ENCODE peak calls at places on chromosome 19, in five cellular contexts. T is left ventricle myocardium inferior, Z is psoas muscle, U is adrenal gland, X is heart left ventricle. K is an unnamed sample.
A peak's percentile ranks its signal among the peaks of the same experiment; 100 is the strongest.

GRCh38 chr19:3851254-3852176 is 17.3 kb downstream of the ZFR2 start:
- DNase-seq in T (no peak), Z (no peak), U (no peak), X (no peak), K (no peak)

GRCh38 chr19:43534811-43535761 is 2.1 kb downstream of the ZNF575 start:
- DNase-seq in T (peak; percentile 70), Z (peak; percentile 85), U (peak; percentile 86), X (peak; percentile 79), K (peak; percentile 95)

GRCh38 chr19:40702337-40703012 is 12.0 kb upstream of the NUMBL start:
- DNase-seq in T (peak; percentile 66), Z (no peak), U (peak; percentile 79), X (peak; percentile 65), K (peak; percentile 82)

GRCh38 chr19:4455742-4456565 is 1.6 kb downstream of the UBXN6 start:
- DNase-seq in T (peak; percentile 78), Z (peak; percentile 88), U (peak; percentile 95), X (peak; percentile 73), K (no peak)

GRCh38 chr19:1408300-1409203 is 1.2 kb downstream of the DAZAP1 start:
- DNase-seq in T (peak; percentile 59), Z (peak; percentile 77), U (peak; percentile 78), X (no peak), K (peak; percentile 59)

GRCh38 chr19:9498183-9498902 is at the start of gene ZNF560:
- DNase-seq in T (no peak), Z (no peak), U (no peak), X (no peak), K (peak; percentile 47)

GRCh38 chr19:44883962-44884361 is 7.1 kb upstream of the TOMM40 start:
- DNase-seq in T (no peak), Z (no peak), U (no peak), X (no peak), K (no peak)

GRCh38 chr19:12784871-12785430 is 6.3 kb upstream of the JUNB start:
- DNase-seq in T (no peak), Z (no peak), U (no peak), X (no peak), K (no peak)

GRCh38 chr19:18539372-18539771 is 4.0 kb downstream of the FKBP8 start:
- DNase-seq in T (no peak), Z (no peak), U (no peak), X (no peak), K (no peak)

GRCh38 chr19:57651654-57651996 is 17.1 kb upstream of the ZSCAN4 start:
- DNase-seq in T (no peak), Z (no peak), U (no peak), X (no peak), K (peak; percentile 62)

GRCh38 chr19:49818691-49819331 is 722 bp downstream of the MED25 start:
- DNase-seq in T (no peak), Z (no peak), U (no peak), X (no peak), K (no peak)

GRCh38 chr19:11142528-11143171 is 12.9 kb downstream of the SPC24 start:
- DNase-seq in T (peak; percentile 92), Z (peak; percentile 93), U (peak; percentile 96), X (peak; percentile 97), K (peak; percentile 62)

GRCh38 chr19:35644987-35645679 is 3.0 kb upstream of the COX6B1 start:
- DNase-seq in T (peak; percentile 90), Z (peak; percentile 89), U (peak; percentile 88), X (peak; percentile 90), K (peak; percentile 97)

GRCh38 chr19:53768401-53768800 is 55.7 kb downstream of the NLRP12 start:
- DNase-seq in T (no peak), Z (no peak), U (no peak), X (no peak), K (no peak)

GRCh38 chr19:8355631-8356402 is 8.1 kb upstream of the ANGPTL4 start:
- DNase-seq in T (no peak), Z (peak; percentile 53), U (peak; percentile 85), X (peak; percentile 79), K (no peak)

GRCh38 chr19:12991296-12991695 is 4.0 kb upstream of the NFIX start:
- DNase-seq in T (no peak), Z (no peak), U (no peak), X (no peak), K (no peak)

GRCh38 chr19:48190288-48191284 is 20.1 kb downstream of the ZSWIM9 start:
- DNase-seq in T (no peak), Z (no peak), U (peak; percentile 66), X (no peak), K (peak; percentile 98)

GRCh38 chr19:7605490-7606222 is 10.0 kb downstream of the CAMSAP3 start:
- DNase-seq in T (no peak), Z (no peak), U (no peak), X (no peak), K (peak; percentile 91)

GRCh38 chr19:40411125-40411842 is 1.9 kb downstream of the PRX start:
- DNase-seq in T (peak; percentile 70), Z (peak; percentile 90), U (peak; percentile 74), X (peak; percentile 86), K (no peak)

GRCh38 chr19:14116918-14117578 is 514 bp downstream of the PRKACA start:
- DNase-seq in T (peak; percentile 42), Z (peak; percentile 77), U (peak; percentile 78), X (peak; percentile 54), K (peak; percentile 51)

GRCh38 chr19:14115761-14116160 is 1.8 kb downstream of the PRKACA start:
- DNase-seq in T (no peak), Z (no peak), U (no peak), X (no peak), K (no peak)

GRCh38 chr19:14114854-14115253 is 2.7 kb downstream of the PRKACA start:
- DNase-seq in T (peak; percentile 67), Z (peak; percentile 86), U (peak; percentile 84), X (peak; percentile 71), K (peak; percentile 77)

GRCh38 chr19:14117668-14118164 is at the start of gene PRKACA:
- DNase-seq in T (peak; percentile 99), Z (peak; percentile 100), U (peak; percentile 99), X (peak; percentile 100), K (peak; percentile 99)

GRCh38 chr19:14116525-14116917 is 1.0 kb downstream of the PRKACA start:
- DNase-seq in T (no peak), Z (no peak), U (no peak), X (no peak), K (no peak)
- H3K4me1 ChIP-seq in T (peaks cover 82% of the 10 kb centered on the region), Z (peaks cover 66% of the 10 kb centered on the region), U (peaks cover 75% of the 10 kb centered on the region), X (peaks cover 62% of the 10 kb centered on the region), K (peaks cover 49% of the 10 kb centered on the region)

DNA sequence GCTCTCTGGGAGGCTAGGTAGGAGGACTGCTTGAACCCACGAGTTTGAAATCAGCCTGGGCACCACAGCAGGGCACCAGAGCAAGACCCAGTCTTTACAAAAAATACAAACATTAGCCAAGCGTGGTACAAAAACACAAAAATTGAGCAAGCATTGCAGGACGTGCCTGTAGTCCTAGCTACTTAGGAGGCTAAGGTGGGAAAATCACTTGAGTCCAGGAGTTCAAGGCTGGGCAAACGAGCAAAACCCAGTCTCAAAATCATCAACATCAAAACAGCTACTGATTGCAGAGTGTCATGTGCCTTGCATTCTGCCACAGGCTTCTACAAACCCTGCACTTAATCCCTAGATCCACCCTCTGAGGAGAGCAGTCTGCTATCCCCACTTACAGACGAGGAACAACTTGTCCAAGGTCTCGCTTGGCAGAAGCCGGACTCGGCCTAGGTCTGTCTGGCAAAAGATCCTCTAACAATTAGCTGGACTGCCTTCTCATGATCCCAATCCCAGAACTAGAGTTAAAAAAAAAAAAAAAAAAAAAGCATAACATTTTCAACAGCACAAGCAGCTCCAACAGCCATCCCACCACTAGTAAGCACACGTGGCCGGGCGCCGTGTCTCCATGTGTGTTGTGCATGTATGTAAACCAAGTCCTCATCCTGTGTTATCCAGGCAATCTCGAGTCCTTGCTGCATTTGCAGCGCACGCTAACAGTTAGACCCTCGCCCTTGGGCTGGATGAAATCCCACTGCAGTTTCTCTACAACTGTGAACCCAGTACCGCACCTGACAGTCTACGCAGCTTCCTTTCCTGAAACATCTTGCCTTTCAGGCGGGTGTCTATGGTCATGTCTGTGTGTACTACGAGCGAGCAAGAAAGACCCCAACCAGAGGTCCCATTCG is 2.0 kb downstream of the PPP6R1 start:
- DNase-seq in T (no peak), Z (peak; percentile 19), U (no peak), X (no peak), K (no peak)
- H3K27ac ChIP-seq in T (peak overlapping the region; percentile 90), Z (no peak overlapping the region), U (peak overlapping the region; percentile 98), X (no peak overlapping the region), K (no peak overlapping the region)

GRCh38 chr19:51094696-51095279 is 12.1 kb upstream of the KLK14 start:
- DNase-seq in T (no peak), Z (no peak), U (no peak), X (peak; percentile 43), K (peak; percentile 77)

GRCh38 chr19:51098366-51099069 is 9.7 kb downstream of the CTU1 start:
- DNase-seq in T (peak; percentile 65), Z (no peak), U (no peak), X (peak; percentile 62), K (peak; percentile 88)

GRCh38 chr19:51097166-51097736 is 11.0 kb downstream of the CTU1 start:
- DNase-seq in T (peak; percentile 56), Z (peak; percentile 74), U (peak; percentile 76), X (peak; percentile 63), K (peak; percentile 83)

GRCh38 chr19:51097796-51098195 is 10.4 kb downstream of the CTU1 start:
- DNase-seq in T (no peak), Z (no peak), U (no peak), X (no peak), K (no peak)

GRCh38 chr19:51096473-51097165 is 11.6 kb downstream of the CTU1 start:
- DNase-seq in T (no peak), Z (no peak), U (no peak), X (no peak), K (peak; percentile 57)
- TF ChIP-seq CTCF in T (peak; percentile 26), Z (no peak), U (no peak), X (no peak), K (peak; percentile 65)

DNA sequence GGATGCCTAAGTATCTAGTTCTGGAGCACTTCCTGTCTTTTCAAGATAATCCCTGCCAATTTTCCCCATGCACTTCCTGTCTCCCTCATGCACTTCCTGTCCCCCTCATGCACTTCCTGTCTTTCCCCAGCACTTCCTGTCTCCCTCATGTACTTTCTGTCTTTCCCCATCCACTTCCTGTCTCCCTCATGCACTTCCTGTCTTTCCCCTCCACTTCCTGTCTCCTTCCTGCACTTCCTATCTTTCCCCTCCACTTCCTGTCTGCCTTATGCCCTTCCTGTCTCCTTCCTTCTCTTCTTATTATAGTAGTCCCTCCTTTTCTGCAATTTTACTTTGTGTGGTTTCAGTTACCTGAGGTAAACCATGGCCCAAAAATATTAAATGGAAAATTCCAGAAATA is 3.0 kb upstream of the TNNT1 start:
- DNase-seq in T (no peak), Z (no peak), U (no peak), X (no peak), K (no peak)
- H3K4me1 ChIP-seq in T (peaks cover 45% of the 10 kb centered on the region), Z (no peaks in the 10 kb centered on the region), U (peaks cover 4% of the 10 kb centered on the region), X (no peaks in the 10 kb centered on the region), K (peaks cover 22% of the 10 kb centered on the region)

DNA sequence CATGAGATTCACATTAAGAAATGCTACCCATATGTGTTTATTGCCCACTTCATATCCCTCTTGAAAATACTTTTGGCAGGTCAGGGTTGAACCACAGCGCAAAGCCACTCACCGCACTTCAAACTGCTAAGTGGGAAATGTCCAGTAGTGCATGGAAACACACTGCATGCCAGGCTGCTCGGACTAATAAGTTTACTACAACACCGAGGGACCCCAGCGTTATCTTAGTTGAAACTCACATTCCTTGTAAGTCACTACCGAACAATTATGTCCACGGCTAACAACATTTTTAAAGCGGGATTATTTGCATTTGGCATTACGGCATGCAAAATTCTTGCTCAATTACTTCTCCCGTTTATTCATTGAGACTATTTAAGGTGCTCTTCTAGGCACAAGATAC is 4.0 kb downstream of the BRD4 start:
- DNase-seq in T (no peak), Z (no peak), U (no peak), X (no peak), K (no peak)
- H3K27ac ChIP-seq in T (peak overlapping the region; percentile 55), Z (peak overlapping the region; percentile 31), U (no peak overlapping the region), X (peak overlapping the region; percentile 12), K (no peak overlapping the region)